ENCODE peak calls at places on chromosome 9, in six cellular contexts. J, I, T, B, P and L are unnamed samples.

GRCh38 chr9:133351908-133352634 is 4.1 kb downstream of the RPL7A start:
- DNase-seq in I (peak; percentile 83), B (peak; percentile 76), P (no peak), J (no peak), T (no peak), L (no peak)

GRCh38 chr9:135919318-135919717 is 12.0 kb upstream of the CAMSAP1 start:
- DNase-seq in B (no peak), J (no peak), I (no peak), P (no peak), T (no peak), L (no peak)

GRCh38 chr9:34809504-34810186 is 99.7 kb upstream of the CCL21 start:
- DNase-seq in P (no peak), I (no peak), T (no peak), B (no peak), J (peak; percentile 22), L (no peak)

GRCh38 chr9:126439402-126439765 is 112.8 kb downstream of the MVB12B start:
- DNase-seq in B (no peak), J (peak; percentile 7), I (no peak), P (no peak), T (peak; percentile 6), L (no peak)

GRCh38 chr9:126697350-126697749 is 83.6 kb downstream of the LMX1B start:
- DNase-seq in J (no peak), P (no peak), T (no peak), B (no peak), I (no peak), L (no peak)

GRCh38 chr9:96420468-96421219 is 2.5 kb upstream of the ZNF367 start:
- DNase-seq in J (no peak), B (peak; percentile 91), I (no peak), T (peak; percentile 99), P (no peak), L (no peak)

GRCh38 chr9:36566813-36567217 is 5.9 kb upstream of the MELK start:
- DNase-seq in J (peak; percentile 76), I (no peak), P (no peak), B (peak; percentile 93), T (peak; percentile 31), L (no peak)

GRCh38 chr9:18396102-18396728 is 77.7 kb upstream of the ADAMTSL1 start:
- DNase-seq in J (no peak), B (peak; percentile 3), I (peak; percentile 35), P (no peak), T (no peak), L (no peak)

GRCh38 chr9:120445974-120446373 is 134.0 kb downstream of the CDK5RAP2 start:
- DNase-seq in I (no peak), P (no peak), J (no peak), B (no peak), T (no peak), L (no peak)

GRCh38 chr9:91261417-91261816 is 100.3 kb downstream of the AUH start:
- DNase-seq in T (no peak), P (no peak), I (no peak), B (no peak), J (no peak), L (no peak)

GRCh38 chr9:132268725-132269352 is 85.9 kb downstream of the SETX start:
- DNase-seq in P (peak; percentile 69), I (peak; percentile 81), B (peak; percentile 82), J (peak; percentile 81), T (peak; percentile 11), L (peak; percentile 61)

GRCh38 chr9:129176786-129177442 is 1.1 kb downstream of the IER5L start:
- DNase-seq in I (peak; percentile 36), P (no peak), J (peak; percentile 42), B (no peak), T (no peak), L (no peak)